ENCODE peak calls at places on chromosomes 3 and 15, in nine cellular contexts. K is naive thymus-derived CD4-positive, alpha-beta T cell; B is hepatic stellate cell; Z is HS-5; G is activated T-helper 1 cell treated with Interleukin-2 at 50 U/mL for 16 hours; H is GM12865; V is psoas muscle; N is AG10803; O is body of pancreas. F is an unnamed sample.

GRCh38 chr3:105458518-105459215 is 92.0 kb downstream of the ALCAM start:
- DNase-seq in K (no peak), B (no peak), Z (no peak), G (no peak), H (no peak), V (no peak), N (peak), O (no peak), F (no peak)

GRCh38 chr15:40252438-40253178 is 13.7 kb downstream of the PAK6 start:
- DNase-seq in K (no peak), B (no peak), Z (no peak), G (no peak), H (no peak), V (peak), N (no peak), O (peak), F (no peak)

GRCh38 chr3:151501905-151502615 is 41.2 kb upstream of the IGSF10 start:
- DNase-seq in K (no peak), B (no peak), Z (no peak), G (no peak), H (no peak), V (no peak), N (no peak), O (no peak), F (no peak)

GRCh38 chr3:9727041-9727595 is 4.4 kb upstream of the BRPF1 start:
- DNase-seq in K (peak), B (no peak), Z (no peak), G (peak), H (peak), V (no peak), N (no peak), O (no peak), F (no peak)

GRCh38 chr3:28317438-28318022 is 31.0 kb upstream of the ZCWPW2 start:
- DNase-seq in K (peak), B (peak), Z (no peak), G (no peak), H (peak), V (no peak), N (peak), O (peak), F (peak)

GRCh38 chr3:188037965-188038581 is 115.9 kb upstream of the LPP start:
- DNase-seq in K (no peak), B (no peak), Z (no peak), G (no peak), H (no peak), V (no peak), N (peak), O (no peak), F (no peak)

GRCh38 chr3:125357032-125357658 is 18.0 kb downstream of the ZNF148 start:
- DNase-seq in K (peak), B (peak), Z (no peak), G (peak), H (peak), V (peak), N (peak), O (peak), F (no peak)

GRCh38 chr3:140933109-140933508 is 8.5 kb upstream of the SLC25A36 start:
- DNase-seq in K (no peak), B (no peak), Z (no peak), G (no peak), H (no peak), V (no peak), N (no peak), O (no peak), F (no peak)

GRCh38 chr3:10292505-10293419 is at the start of gene GHRL:
- DNase-seq in K (no peak), B (peak), Z (no peak), G (no peak), H (peak), V (no peak), N (no peak), O (no peak), F (no peak)

GRCh38 chr15:69456208-69457166 is 3.9 kb downstream of the RPLP1 start:
- DNase-seq in K (no peak), B (no peak), Z (no peak), G (no peak), H (peak), V (no peak), N (no peak), O (no peak), F (no peak)

GRCh38 chr3:184733971-184734608 is 22.2 kb upstream of the MAGEF1 start:
- DNase-seq in K (no peak), B (no peak), Z (no peak), G (no peak), H (no peak), V (no peak), N (no peak), O (no peak), F (no peak)

GRCh38 chr15:75172168-75172841 is 29.4 kb upstream of the C15orf39 start:
- DNase-seq in K (no peak), B (no peak), Z (no peak), G (no peak), H (no peak), V (no peak), N (no peak), O (no peak), F (no peak)

GRCh38 chr3:142977399-142977728 is 13.9 kb upstream of the PAQR9 start:
- DNase-seq in K (no peak), B (peak), Z (no peak), G (no peak), H (no peak), V (no peak), N (no peak), O (no peak), F (no peak)

GRCh38 chr3:43733459-43734384 is 43.0 kb downstream of the ABHD5 start:
- DNase-seq in K (no peak), B (peak), Z (peak), G (no peak), H (no peak), V (no peak), N (peak), O (peak), F (no peak)

GRCh38 chr15:31280037-31280830 is 46.4 kb upstream of the KLF13 start:
- DNase-seq in K (no peak), B (no peak), Z (no peak), G (no peak), H (no peak), V (peak), N (no peak), O (no peak), F (no peak)

F was measured in HTR-8/SVneo.